ENCODE peak calls at places on chromosomes 7 and 10, in four cellular contexts. F is GM12878, O is HL-60, X is K562. T is an unnamed sample.
A peak's percentile ranks its signal among the peaks of the same experiment; 100 is the strongest.

GRCh38 chr7:17806631-17807030 is 133.7 kb downstream of the SNX13 start:
- DNase-seq in X (no peak), F (no peak), O (no peak), T (no peak)

GRCh38 chr7:24958399-24958798 is 21.6 kb downstream of the OSBPL3 start:
- DNase-seq in F (no peak), O (no peak), X (no peak), T (no peak)

GRCh38 chr10:103739039-103739764 is 116.2 kb downstream of the SH3PXD2A start:
- DNase-seq in X (no peak), F (no peak), O (no peak), T (no peak)

GRCh38 chr7:471866-472639 is 47.6 kb downstream of the PDGFA start:
- DNase-seq in F (no peak), O (no peak), X (peak; percentile 87), T (no peak)

GRCh38 chr7:103640031-103640779 is 194.2 kb upstream of the SLC26A5 start:
- DNase-seq in X (no peak), F (no peak), O (no peak), T (no peak)

GRCh38 chr10:97017474-97017903 is 168.3 kb downstream of the SLIT1 start:
- DNase-seq in X (no peak), F (no peak), O (no peak), T (no peak)

GRCh38 chr7:142703655-142704310 is 45.5 kb upstream of the PRSS1 start:
- DNase-seq in F (no peak), O (peak; percentile 18), X (no peak), T (no peak)

GRCh38 chr7:157271991-157272324 is 64.8 kb upstream of the DNAJB6 start:
- DNase-seq in F (no peak), X (no peak), O (no peak), T (no peak)

GRCh38 chr10:68088744-68089143 is 13.7 kb upstream of the HERC4 start:
- DNase-seq in F (no peak), X (no peak), O (no peak), T (no peak)

GRCh38 chr10:127587668-127588395 is 38.7 kb downstream of the NPS start:
- DNase-seq in X (no peak), O (no peak), F (no peak), T (no peak)

GRCh38 chr10:123858039-123858740 is 33.4 kb downstream of the CPXM2 start:
- DNase-seq in O (no peak), F (no peak), X (no peak), T (no peak)

GRCh38 chr10:89032141-89032814 is 41.7 kb downstream of the FAS start:
- DNase-seq in O (no peak), X (no peak), F (peak; percentile 28), T (no peak)

GRCh38 chr10:82321734-82322133 is 446.7 kb downstream of the NRG3 start:
- DNase-seq in X (no peak), O (no peak), F (no peak), T (no peak)

GRCh38 chr7:142024547-142024946 is 28.9 kb downstream of the MGAM start:
- DNase-seq in X (no peak), F (no peak), O (no peak), T (no peak)

GRCh38 chr10:34994565-34995142 is 95.5 kb downstream of the CUL2 start:
- DNase-seq in O (peak; percentile 61), F (peak; percentile 38), X (peak; percentile 70), T (peak; percentile 48)

GRCh38 chr10:13095929-13096328 is 4.0 kb upstream of the OPTN start:
- DNase-seq in F (no peak), O (no peak), X (no peak), T (no peak)

GRCh38 chr10:97537186-97537869 is 35.3 kb upstream of the ANKRD2 start:
- DNase-seq in X (no peak), F (no peak), O (no peak), T (no peak)

GRCh38 chr10:59337254-59337653 is 25.1 kb downstream of the FAM13C start:
- DNase-seq in O (no peak), F (no peak), X (no peak), T (no peak)

GRCh38 chr7:50330701-50331100 is 26.2 kb downstream of the IKZF1 start:
- DNase-seq in F (no peak), X (no peak), O (peak; percentile 53), T (no peak)

GRCh38 chr10:67934331-67934730 is 49.9 kb downstream of the SIRT1 start:
- DNase-seq in X (no peak), O (no peak), F (no peak), T (no peak)

GRCh38 chr7:27940341-27940740 is 200.4 kb downstream of the TAX1BP1 start:
- DNase-seq in X (no peak), F (no peak), O (no peak), T (no peak)

GRCh38 chr10:7260412-7260900 is 150.4 kb downstream of the SFMBT2 start:
- DNase-seq in X (peak; percentile 71), O (peak; percentile 40), F (peak; percentile 30), T (peak; percentile 20)

GRCh38 chr10:17428616-17429097 is 25.7 kb downstream of the ST8SIA6 start:
- DNase-seq in O (no peak), X (peak; percentile 91), F (no peak), T (no peak)

GRCh38 chr10:13340626-13341370 is 7.3 kb downstream of the SEPHS1 start:
- DNase-seq in F (peak; percentile 49), O (no peak), X (no peak), T (no peak)

GRCh38 chr7:31875424-31875823 is 188.4 kb downstream of the PPP1R17 start:
- DNase-seq in F (no peak), O (peak; percentile 71), X (no peak), T (no peak)

GRCh38 chr7:107937514-107937913 is 46.5 kb downstream of the DLD start:
- DNase-seq in O (no peak), F (no peak), X (no peak), T (no peak)

GRCh38 chr7:26013551-26014083 is 138.4 kb upstream of the NFE2L3 start:
- DNase-seq in X (no peak), O (no peak), F (no peak), T (no peak)

GRCh38 chr7:90919766-90920165 is 323.6 kb downstream of the CDK14 start:
- DNase-seq in F (no peak), O (no peak), X (no peak), T (no peak)

GRCh38 chr10:118584181-118584954 is 11.1 kb downstream of the PRLHR start:
- DNase-seq in O (no peak), F (no peak), X (no peak), T (no peak)

GRCh38 chr10:95384011-95384704 is 93.4 kb upstream of the PDLIM1 start:
- DNase-seq in X (no peak), O (no peak), F (no peak), T (no peak)

GRCh38 chr7:127186686-127187085 is 66.1 kb downstream of the GRM8 start:
- DNase-seq in F (no peak), X (no peak), O (no peak), T (no peak)

GRCh38 chr7:23894891-23895569 is 185.0 kb downstream of the STK31 start:
- DNase-seq in F (no peak), O (no peak), X (no peak), T (no peak)
- TF ChIP-seq POLR2AphosphoS5 in F (no peak), O (no peak), X (no peak), T (no peak)

DNA sequence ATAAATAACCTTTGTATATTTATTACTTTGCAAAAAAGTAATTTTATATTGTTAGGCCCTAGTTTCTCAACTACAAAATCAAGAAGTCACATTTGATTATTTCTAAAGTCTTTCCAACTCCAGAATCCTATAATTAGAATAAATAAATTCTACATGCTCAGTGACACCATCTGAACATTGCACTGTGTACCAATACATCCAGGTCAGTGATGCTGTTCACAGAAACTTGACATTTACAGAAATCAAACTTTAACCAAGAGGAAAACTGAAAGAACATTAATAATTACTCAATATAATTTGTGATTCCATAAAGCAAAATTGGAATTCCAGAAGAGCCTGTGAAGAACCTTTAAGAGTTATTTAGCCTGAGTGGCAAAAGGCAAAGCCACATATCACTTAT is 104.0 kb upstream of the FAM133B start:
- DNase-seq in X (no peak), O (no peak), F (no peak), T (no peak)
- TF ChIP-seq SPI1 in X (no peak), O (no peak), F (no peak), T (no peak)

DNA sequence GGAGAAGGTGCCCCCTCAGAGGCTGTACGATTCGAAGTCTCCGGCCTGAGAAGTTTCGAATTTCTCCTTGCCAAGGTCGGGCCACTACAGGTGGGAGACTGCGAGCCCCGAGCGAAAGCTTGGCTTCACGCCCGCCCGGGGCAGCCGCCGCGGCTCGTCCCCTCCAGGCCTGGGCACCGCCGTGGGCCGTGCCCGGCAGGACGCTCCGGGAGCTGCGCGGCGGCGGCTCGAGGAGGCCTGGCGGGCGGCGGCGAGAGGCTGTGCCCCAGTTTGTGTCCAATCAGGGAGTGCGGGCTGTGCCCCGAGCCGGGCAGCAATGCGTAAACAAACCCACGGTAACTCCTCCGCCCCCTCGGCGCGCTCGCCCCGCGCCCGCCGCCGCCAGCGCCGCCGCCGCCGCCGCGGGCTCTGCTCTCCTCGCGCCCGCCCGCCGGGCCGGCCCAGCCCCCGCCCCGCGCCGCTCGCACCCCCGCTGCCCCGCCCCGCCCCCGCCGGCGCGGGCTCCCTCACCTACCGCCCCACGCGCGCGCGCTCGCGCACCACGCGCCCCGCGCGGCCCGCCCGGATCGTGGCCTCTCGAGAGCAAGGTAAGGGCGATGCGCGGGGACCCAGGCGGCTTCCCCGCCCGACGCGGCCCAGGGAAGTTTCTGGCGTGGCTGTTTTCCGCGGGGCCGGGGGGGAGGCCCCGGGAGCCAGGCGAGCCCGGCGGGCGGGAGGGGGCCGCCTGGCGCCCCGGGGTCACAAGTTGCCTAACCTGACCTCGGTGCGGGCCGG is 57.8 kb upstream of the PCGF5 start:
- DNase-seq in X (peak; percentile 68), O (peak; percentile 7), F (no peak), T (peak; percentile 47)
- TF ChIP-seq POLR2AphosphoS5 in X (no peak), O (no peak), F (no peak), T (no peak)

GRCh38 chr7:152313879-152314604 is 121.8 kb downstream of the KMT2C start:
- DNase-seq in O (peak; percentile 36), F (no peak), X (peak; percentile 74), T (no peak)
- TF ChIP-seq SPI1 in O (no peak), F (no peak), X (no peak), T (no peak)

GRCh38 chr10:11339013-11339412 is 272.4 kb downstream of the USP6NL start:
- DNase-seq in O (no peak), X (no peak), F (no peak), T (no peak)

GRCh38 chr10:11336703-11337102 is 274.7 kb downstream of the USP6NL start:
- DNase-seq in O (no peak), F (no peak), X (no peak), T (no peak)

GRCh38 chr10:11339660-11340059 is 271.8 kb downstream of the USP6NL start:
- DNase-seq in X (no peak), F (no peak), O (no peak), T (no peak)

GRCh38 chr10:11337516-11337915 is 273.9 kb downstream of the USP6NL start:
- DNase-seq in F (no peak), X (no peak), O (peak; percentile 19), T (peak; percentile 27)

GRCh38 chr10:11338160-11338844 is 273.1 kb downstream of the USP6NL start:
- DNase-seq in O (no peak), X (no peak), F (no peak), T (no peak)
- TF ChIP-seq POLR2AphosphoS5 in O (no peak), X (no peak), F (peak; percentile 31), T (peak; percentile 36)

GRCh38 chr7:42238709-42239395 is 1.8 kb upstream of the GLI3 start:
- DNase-seq in X (peak; percentile 11), F (no peak), O (no peak), T (no peak)
- TF ChIP-seq SPI1 in X (no peak), F (no peak), O (no peak), T (no peak)

GRCh38 chr10:73899401-73899780 is 11.5 kb upstream of the PLAU start:
- DNase-seq in F (no peak), O (peak; percentile 39), X (no peak), T (no peak)
- TF ChIP-seq POLR2AphosphoS5 in F (no peak), O (no peak), X (no peak), T (no peak)

GRCh38 chr10:33249659-33250058 is 84.8 kb downstream of the NRP1 start:
- DNase-seq in X (no peak), F (no peak), O (no peak), T (no peak)
- TF ChIP-seq SPI1 in X (no peak), F (no peak), O (no peak), T (no peak)

T was measured in GM12891.